ENCODE peak calls at places on chromosomes 12 and 14, in nine cellular contexts. N, B, T, U, H, F, G, K and S are unnamed samples.

GRCh38 chr14:98018626-98019025 is 1221.4 kb downstream of the VRK1 start:
- DNase-seq in G (no peak), U (no peak), F (peak), H (no peak), N (no peak), K (no peak), T (no peak), B (no peak), S (no peak)

GRCh38 chr14:77123381-77124344 is 17.9 kb downstream of the ZDHHC22 start:
- DNase-seq in U (peak), H (no peak), G (peak), N (no peak), B (no peak), T (no peak), K (peak), F (no peak), S (peak)

GRCh38 chr14:34489324-34489723 is 27.3 kb upstream of the SPTSSA start:
- DNase-seq in H (peak), G (no peak), N (no peak), F (no peak), K (no peak), B (no peak), U (no peak), T (no peak), S (no peak)

GRCh38 chr12:22800332-22800731 is 175.4 kb downstream of the ETNK1 start:
- DNase-seq in T (no peak), G (no peak), F (no peak), B (no peak), H (no peak), K (no peak), U (no peak), N (no peak), S (no peak)

GRCh38 chr14:56811596-56812363 is 1.5 kb upstream of the OTX2 start:
- DNase-seq in G (no peak), H (no peak), N (peak), F (no peak), B (no peak), T (no peak), U (no peak), K (no peak), S (no peak)

GRCh38 chr14:94921870-94922585 is 152.1 kb upstream of the GSC start:
- DNase-seq in H (peak), U (no peak), T (no peak), F (no peak), N (peak), B (no peak), G (no peak), K (no peak), S (no peak)

GRCh38 chr14:104281768-104282301 is 143.4 kb downstream of the KIF26A start:
- DNase-seq in K (peak), B (no peak), G (peak), T (no peak), F (no peak), N (no peak), H (no peak), U (no peak), S (no peak)

GRCh38 chr12:80195143-80195726 is 95.9 kb downstream of the OTOGL start:
- DNase-seq in T (peak), N (peak), G (peak), U (no peak), H (peak), B (peak), K (no peak), F (no peak), S (peak)

GRCh38 chr14:63257299-63257698 is 53.1 kb downstream of the RHOJ start:
- DNase-seq in G (no peak), N (no peak), K (no peak), H (no peak), B (no peak), F (no peak), U (no peak), T (no peak), S (no peak)

GRCh38 chr12:49631336-49631907 is 8.1 kb downstream of the PRPF40B start:
- DNase-seq in H (no peak), G (no peak), K (no peak), N (no peak), B (no peak), T (no peak), U (no peak), F (no peak), S (no peak)

GRCh38 chr12:130076126-130076525 is 86.1 kb upstream of the FZD10 start:
- DNase-seq in U (no peak), H (no peak), N (no peak), B (no peak), K (no peak), F (no peak), G (no peak), T (no peak), S (no peak)

GRCh38 chr12:69161835-69162234 is 77.5 kb upstream of the CPSF6 start:
- DNase-seq in N (peak), K (no peak), T (no peak), U (no peak), B (no peak), F (no peak), H (no peak), G (no peak), S (no peak)

GRCh38 chr12:116474331-116474730 is 84.8 kb upstream of the MAP1LC3B2 start:
- DNase-seq in U (no peak), B (no peak), T (no peak), H (peak), N (no peak), K (no peak), F (no peak), G (no peak), S (no peak)

GRCh38 chr12:4027412-4027811 is 154.2 kb upstream of the PARP11 start:
- DNase-seq in H (no peak), K (peak), T (no peak), U (no peak), G (no peak), B (no peak), N (no peak), F (peak), S (no peak)

GRCh38 chr12:124390442-124391116 is 95.7 kb downstream of the RFLNA start:
- DNase-seq in N (no peak), G (peak), H (peak), B (no peak), F (no peak), K (peak), U (no peak), T (no peak), S (peak)

GRCh38 chr14:99873653-99874052 is 80.4 kb downstream of the EML1 start:
- DNase-seq in T (no peak), G (no peak), B (no peak), N (no peak), F (no peak), K (no peak), U (no peak), H (no peak), S (no peak)

GRCh38 chr14:23054000-23054811 is 3.1 kb downstream of the CDH24 start:
- DNase-seq in B (no peak), H (no peak), N (peak), T (peak), G (no peak), F (peak), K (no peak), U (no peak), S (peak)

GRCh38 chr14:91470216-91470615 is 39.9 kb downstream of the PPP4R3A start:
- DNase-seq in U (no peak), K (no peak), F (no peak), G (no peak), H (no peak), T (no peak), B (no peak), N (no peak), S (no peak)

GRCh38 chr12:125512541-125513298 is 447.5 kb downstream of the AACS start:
- DNase-seq in B (no peak), G (no peak), F (no peak), H (no peak), N (no peak), T (no peak), U (no peak), K (no peak), S (peak)

GRCh38 chr12:116919247-116919671 is 8.5 kb downstream of the FBXW8 start:
- DNase-seq in B (no peak), F (no peak), U (no peak), G (no peak), N (peak), K (peak), T (no peak), H (no peak), S (peak)

GRCh38 chr12:101924647-101925046 is 47.3 kb downstream of the DRAM1 start:
- DNase-seq in H (peak), N (peak), K (no peak), B (no peak), F (no peak), T (no peak), U (no peak), G (no peak), S (peak)

GRCh38 chr12:44960856-44961255 is 84.7 kb upstream of the NELL2 start:
- DNase-seq in F (no peak), B (no peak), K (no peak), N (no peak), G (no peak), T (no peak), H (no peak), U (no peak), S (no peak)

GRCh38 chr12:95997276-95997675 is 1.1 kb upstream of the HAL start:
- DNase-seq in N (no peak), H (no peak), T (no peak), F (no peak), B (no peak), G (no peak), U (no peak), K (no peak), S (no peak)

GRCh38 chr14:32408018-32408417 is 78.9 kb downstream of the AKAP6 start:
- DNase-seq in T (no peak), B (no peak), H (peak), F (no peak), U (no peak), K (no peak), G (peak), N (peak), S (no peak)

GRCh38 chr12:108955225-108955835 is 65.5 kb downstream of the SVOP start:
- DNase-seq in K (no peak), U (no peak), N (peak), T (peak), H (peak), B (no peak), F (no peak), G (peak), S (no peak)

GRCh38 chr12:85755760-85756159 is 80.4 kb downstream of the RASSF9 start:
- DNase-seq in H (peak), F (no peak), B (no peak), K (no peak), U (no peak), G (no peak), T (no peak), N (no peak), S (no peak)

GRCh38 chr12:87667378-87667777 is 361.8 kb downstream of the C12orf50 start:
- DNase-seq in U (no peak), T (no peak), G (no peak), N (peak), K (no peak), H (peak), F (no peak), B (no peak), S (peak)

GRCh38 chr14:99188721-99189120 is 83.3 kb downstream of the BCL11B start:
- DNase-seq in B (peak), N (peak), H (no peak), K (no peak), F (peak), U (no peak), G (no peak), T (peak), S (no peak)

GRCh38 chr12:91567100-91567485 is 384.5 kb upstream of the DCN start:
- DNase-seq in F (no peak), U (no peak), G (no peak), K (no peak), H (no peak), B (no peak), N (no peak), T (no peak), S (no peak)

GRCh38 chr12:57905812-57906475 is 35.4 kb upstream of the ATP23 start:
- DNase-seq in F (no peak), U (no peak), B (no peak), H (no peak), N (no peak), T (no peak), G (no peak), K (no peak), S (no peak)

GRCh38 chr12:31629756-31630732 is 29.4 kb upstream of the ETFBKMT start:
- DNase-seq in F (no peak), U (no peak), N (no peak), H (peak), T (peak), B (no peak), K (no peak), G (peak), S (no peak)

GRCh38 chr14:91405241-91405721 is 12.3 kb downstream of the CCDC88C start:
- DNase-seq in G (no peak), T (no peak), U (no peak), N (no peak), K (no peak), H (no peak), F (peak), B (no peak), S (no peak)

GRCh38 chr12:3228587-3228986 is 151.4 kb downstream of the TSPAN9 start:
- DNase-seq in K (no peak), U (no peak), B (no peak), G (no peak), N (no peak), F (no peak), T (no peak), H (no peak), S (no peak)

GRCh38 chr14:62162998-62163589 is 400.9 kb downstream of the SNAPC1 start:
- DNase-seq in U (no peak), T (peak), G (no peak), K (no peak), B (no peak), N (peak), H (peak), F (no peak), S (peak)

GRCh38 chr12:46771268-46771837 is 54.4 kb downstream of the SLC38A4 start:
- DNase-seq in F (no peak), B (no peak), N (peak), U (no peak), G (no peak), H (peak), K (no peak), T (peak), S (no peak)

GRCh38 chr12:5154091-5154490 is 110.4 kb downstream of the KCNA5 start:
- DNase-seq in G (no peak), U (no peak), B (no peak), K (no peak), N (no peak), T (peak), H (no peak), F (no peak), S (no peak)

GRCh38 chr14:67491741-67492504 is 3.4 kb upstream of the TMEM229B start:
- DNase-seq in K (no peak), F (no peak), U (no peak), G (no peak), N (no peak), H (peak), T (peak), B (no peak), S (no peak)

GRCh38 chr14:103207038-103207403 is 83.8 kb downstream of the TNFAIP2 start:
- DNase-seq in U (no peak), H (peak), K (peak), G (peak), B (no peak), F (no peak), N (no peak), T (peak), S (no peak)
- H3K27ac ChIP-seq in U (peak), H (peak), K (peak), G (peak), B (no peak), F (no peak), N (no peak), T (no peak), S (no peak)

GRCh38 chr12:111430418-111431353 is 25.0 kb downstream of the SH2B3 start:
- DNase-seq in N (no peak), K (no peak), T (no peak), U (no peak), F (peak), B (no peak), G (peak), H (no peak), S (no peak)

GRCh38 chr12:111427417-111428074 is 21.8 kb downstream of the SH2B3 start:
- DNase-seq in U (no peak), N (no peak), T (no peak), G (no peak), F (no peak), K (no peak), H (no peak), B (no peak), S (no peak)

GRCh38 chr12:111429760-111430417 is 24.2 kb downstream of the SH2B3 start:
- DNase-seq in T (no peak), B (no peak), U (no peak), G (no peak), F (peak), H (no peak), N (peak), K (no peak), S (no peak)

GRCh38 chr12:111428081-111428727 is 22.5 kb downstream of the SH2B3 start:
- DNase-seq in U (no peak), H (no peak), T (no peak), G (no peak), K (no peak), B (no peak), N (no peak), F (no peak), S (no peak)

GRCh38 chr12:111428728-111429175 is 23.0 kb downstream of the SH2B3 start:
- DNase-seq in H (no peak), T (no peak), G (peak), K (peak), F (no peak), U (no peak), N (no peak), B (no peak), S (no peak)
- H3K4me3 ChIP-seq in H (no peak), T (no peak), G (peak), K (peak), F (peak), U (no peak), N (no peak), B (no peak), S (no peak)

DNA sequence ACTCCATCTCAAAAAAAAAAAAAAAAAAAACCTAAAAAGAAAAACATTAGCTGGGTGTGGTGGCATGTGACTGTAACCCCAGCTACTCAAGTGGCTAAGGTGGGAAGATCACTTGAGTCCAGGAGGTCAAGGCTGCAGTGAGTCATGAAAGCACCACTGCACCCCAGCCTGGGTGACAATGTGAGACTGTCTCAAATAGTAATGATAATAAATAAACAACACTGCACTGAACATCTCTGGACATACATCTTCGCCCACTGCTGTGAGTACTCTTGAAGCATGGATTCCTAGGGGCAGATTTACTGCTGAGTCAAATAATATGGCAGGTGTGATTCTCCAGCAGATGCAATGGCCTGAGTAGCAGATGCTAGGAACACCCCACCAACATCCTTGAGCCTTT is 23.7 kb downstream of the ABCB9 start:
- DNase-seq in K (peak), F (no peak), G (no peak), U (no peak), H (no peak), T (no peak), N (no peak), B (no peak), S (no peak)
- H3K27ac ChIP-seq in K (peak), F (no peak), G (peak), U (peak), H (no peak), T (no peak), N (no peak), B (no peak), S (no peak)

DNA sequence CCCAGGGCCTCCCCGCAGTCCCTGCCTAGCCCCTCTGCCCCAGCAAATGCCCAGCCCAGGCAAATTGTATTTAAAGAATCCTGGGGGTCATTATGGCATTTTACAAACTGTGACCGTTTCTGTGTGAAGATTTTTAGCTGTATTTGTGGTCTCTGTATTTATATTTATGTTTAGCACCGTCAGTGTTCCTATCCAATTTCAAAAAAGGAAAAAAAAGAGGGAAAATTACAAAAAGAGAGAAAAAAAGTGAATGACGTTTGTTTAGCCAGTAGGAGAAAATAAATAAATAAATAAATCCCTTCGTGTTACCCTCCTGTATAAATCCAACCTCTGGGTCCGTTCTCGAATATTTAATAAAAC is 2.2 kb downstream of the HOXC6 start:
- DNase-seq in T (no peak), B (no peak), N (no peak), K (no peak), U (no peak), F (no peak), G (no peak), H (no peak), S (no peak)
- H3K4me3 ChIP-seq in T (no peak), B (peak), N (no peak), K (no peak), U (no peak), F (no peak), G (no peak), H (peak), S (no peak)

GRCh38 chr12:52091869-52092268 is 12.4 kb downstream of the SMIM41 start:
- DNase-seq in B (no peak), U (no peak), T (no peak), N (no peak), K (no peak), H (no peak), F (no peak), G (no peak), S (no peak)
- H3K27ac ChIP-seq in B (no peak), U (no peak), T (no peak), N (no peak), K (no peak), H (no peak), F (no peak), G (no peak), S (no peak)

GRCh38 chr14:24366664-24367505 is 1.1 kb upstream of the NFATC4 start:
- DNase-seq in H (peak), B (peak), K (peak), U (peak), N (peak), F (peak), T (peak), G (peak), S (peak)
- H3K4me3 ChIP-seq in H (peak), B (peak), K (peak), U (peak), N (peak), F (peak), T (peak), G (peak), S (peak)

GRCh38 chr12:70745066-70745465 is 107.8 kb upstream of the PTPRB start:
- DNase-seq in B (no peak), F (no peak), U (no peak), H (no peak), N (no peak), G (no peak), T (no peak), K (no peak), S (no peak)

GRCh38 chr12:70747445-70747844 is 110.2 kb upstream of the PTPRB start:
- DNase-seq in B (no peak), N (no peak), T (no peak), U (no peak), H (no peak), F (no peak), G (no peak), K (no peak), S (no peak)

GRCh38 chr12:70754330-70754741 is 117.1 kb upstream of the PTPRB start:
- DNase-seq in K (no peak), T (peak), N (no peak), H (peak), F (no peak), B (no peak), G (no peak), U (no peak), S (no peak)

GRCh38 chr12:70744133-70744532 is 106.9 kb upstream of the PTPRB start:
- DNase-seq in H (peak), N (no peak), F (no peak), T (no peak), K (no peak), G (no peak), B (no peak), U (no peak), S (no peak)

DNA sequence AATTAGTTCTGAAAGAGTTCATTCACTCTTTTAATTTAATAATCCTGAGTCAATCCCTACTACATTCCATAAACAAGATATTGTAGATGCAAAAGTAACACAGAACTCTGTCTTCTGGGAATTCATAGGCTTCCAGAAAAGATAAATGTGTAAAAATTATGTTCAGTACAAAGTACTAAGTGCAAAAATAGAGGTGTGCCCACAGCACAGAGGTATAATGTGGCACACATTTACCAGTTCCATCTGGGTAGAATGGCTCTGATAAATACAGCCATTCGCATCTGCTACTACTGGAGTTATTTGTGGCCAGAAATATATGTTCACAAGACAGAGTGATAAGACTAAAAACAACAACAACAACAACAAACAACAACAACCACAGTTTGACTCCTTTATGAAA is 111.6 kb upstream of the PTPRB start:
- DNase-seq in T (no peak), N (no peak), F (no peak), H (no peak), B (no peak), G (no peak), K (no peak), U (no peak), S (no peak)
- H3K27ac ChIP-seq in T (no peak), N (no peak), F (no peak), H (no peak), B (no peak), G (no peak), K (no peak), U (no peak), S (no peak)